ENCODE peak calls at places on chromosomes 5 and 9, in eight cellular contexts. D is IMR-90, C is Peyer's patch, Z is lower leg skin, R is stomach, M is transverse colon, E is sigmoid colon, V is heart left ventricle. T is an unnamed sample.

GRCh38 chr5:91670565-91670964 is 287.4 kb upstream of the ARRDC3 start:
- DNase-seq in Z (no peak), D (no peak), M (no peak), E (no peak), C (no peak), V (peak), R (no peak), T (no peak)

GRCh38 chr5:59241564-59241963 is 652.0 kb downstream of the PDE4D start:
- DNase-seq in M (no peak), R (no peak), Z (no peak), D (no peak), C (no peak), V (no peak), E (no peak), T (no peak)

GRCh38 chr5:84688566-84688965 is 303.9 kb upstream of the EDIL3 start:
- DNase-seq in E (no peak), Z (no peak), C (no peak), V (no peak), D (peak), M (no peak), R (no peak), T (no peak)

GRCh38 chr5:168706655-168707069 is 127.5 kb upstream of the PANK3 start:
- DNase-seq in Z (no peak), M (no peak), V (peak), D (peak), C (no peak), R (no peak), E (no peak), T (peak)

GRCh38 chr9:135065804-135066203 is 21.7 kb upstream of the OLFM1 start:
- DNase-seq in R (no peak), M (no peak), E (peak), D (no peak), C (peak), Z (no peak), V (peak), T (no peak)

GRCh38 chr5:56277573-56277972 is 44.4 kb upstream of the ANKRD55 start:
- DNase-seq in E (no peak), C (no peak), D (no peak), Z (no peak), R (no peak), V (no peak), M (no peak), T (no peak)

GRCh38 chr9:5263568-5264218 is 32.5 kb downstream of the INSL4 start:
- DNase-seq in Z (no peak), E (no peak), C (no peak), D (no peak), V (no peak), R (no peak), M (no peak), T (peak)

GRCh38 chr5:24817966-24818365 is 173.2 kb upstream of the CDH10 start:
- DNase-seq in R (no peak), E (no peak), M (no peak), D (no peak), V (no peak), Z (no peak), C (no peak), T (no peak)

GRCh38 chr5:170445936-170446335 is 56.8 kb upstream of the KCNMB1 start:
- DNase-seq in R (no peak), D (no peak), E (no peak), M (no peak), Z (no peak), V (no peak), C (no peak), T (no peak)

GRCh38 chr5:41869150-41869738 is 981 bp downstream of the OXCT1 start:
- DNase-seq in R (peak), D (peak), C (peak), Z (peak), M (peak), E (peak), V (peak), T (no peak)

GRCh38 chr5:41874512-41875060 is 4.4 kb upstream of the OXCT1 start:
- DNase-seq in C (no peak), V (no peak), Z (no peak), D (no peak), M (no peak), R (no peak), E (no peak), T (no peak)

GRCh38 chr5:41870621-41871048 is 410 bp upstream of the OXCT1 start:
- DNase-seq in R (no peak), D (no peak), M (no peak), Z (no peak), E (no peak), C (no peak), V (no peak), T (no peak)

GRCh38 chr5:41871866-41872265 is 1.6 kb upstream of the OXCT1 start:
- DNase-seq in Z (peak), D (peak), E (no peak), C (no peak), M (no peak), V (peak), R (peak), T (no peak)

DNA sequence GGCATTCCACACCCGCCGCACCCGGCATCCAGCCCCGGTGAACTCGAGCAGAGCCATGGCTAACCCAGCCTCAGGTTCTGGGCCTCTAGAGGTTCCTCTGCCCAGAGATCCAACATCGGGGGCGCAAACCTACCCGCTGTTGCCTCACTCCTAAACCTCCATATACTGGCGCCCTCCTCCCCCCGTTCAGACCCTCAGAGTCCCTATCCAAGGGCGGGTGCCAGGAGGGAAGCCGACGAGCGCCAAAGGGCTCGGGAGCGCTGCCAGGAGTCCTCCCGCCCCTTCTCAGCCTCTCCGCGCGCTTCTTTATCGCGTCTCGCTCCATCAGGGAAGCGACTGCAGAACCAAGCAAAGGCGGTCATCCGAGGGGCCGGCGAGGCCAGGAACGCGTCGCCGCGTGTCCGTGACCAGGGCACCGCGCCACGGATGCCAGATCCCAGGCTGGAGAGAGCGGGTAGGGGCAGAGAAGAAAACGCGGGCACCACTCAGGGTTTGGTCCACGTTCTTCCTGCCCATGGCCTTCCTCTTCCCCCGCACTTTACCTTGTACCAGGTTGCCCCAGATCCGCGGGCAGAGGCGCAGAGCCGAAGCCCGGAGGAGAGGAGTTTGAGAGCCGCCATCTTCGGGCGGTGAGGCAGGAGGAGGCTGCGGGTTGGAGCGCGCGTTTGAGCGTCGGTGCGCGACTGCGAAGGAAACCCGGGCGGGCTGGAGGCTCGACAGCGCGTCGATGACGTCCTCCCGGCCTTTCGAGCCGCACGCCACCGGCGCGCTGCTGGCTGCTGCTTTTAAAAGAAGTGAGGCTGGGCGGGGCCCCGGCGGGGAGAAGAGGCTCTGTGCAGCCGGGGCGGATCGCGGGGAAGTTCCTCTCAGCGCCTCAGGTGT is at the start of gene OXCT1:
- DNase-seq in D (peak), E (peak), R (peak), Z (peak), V (peak), C (peak), M (peak), T (peak)
- TF ChIP-seq POLR2A in D (peak), E (peak), R (peak), Z (no peak), V (no peak), C (peak), M (peak), T (peak)

DNA sequence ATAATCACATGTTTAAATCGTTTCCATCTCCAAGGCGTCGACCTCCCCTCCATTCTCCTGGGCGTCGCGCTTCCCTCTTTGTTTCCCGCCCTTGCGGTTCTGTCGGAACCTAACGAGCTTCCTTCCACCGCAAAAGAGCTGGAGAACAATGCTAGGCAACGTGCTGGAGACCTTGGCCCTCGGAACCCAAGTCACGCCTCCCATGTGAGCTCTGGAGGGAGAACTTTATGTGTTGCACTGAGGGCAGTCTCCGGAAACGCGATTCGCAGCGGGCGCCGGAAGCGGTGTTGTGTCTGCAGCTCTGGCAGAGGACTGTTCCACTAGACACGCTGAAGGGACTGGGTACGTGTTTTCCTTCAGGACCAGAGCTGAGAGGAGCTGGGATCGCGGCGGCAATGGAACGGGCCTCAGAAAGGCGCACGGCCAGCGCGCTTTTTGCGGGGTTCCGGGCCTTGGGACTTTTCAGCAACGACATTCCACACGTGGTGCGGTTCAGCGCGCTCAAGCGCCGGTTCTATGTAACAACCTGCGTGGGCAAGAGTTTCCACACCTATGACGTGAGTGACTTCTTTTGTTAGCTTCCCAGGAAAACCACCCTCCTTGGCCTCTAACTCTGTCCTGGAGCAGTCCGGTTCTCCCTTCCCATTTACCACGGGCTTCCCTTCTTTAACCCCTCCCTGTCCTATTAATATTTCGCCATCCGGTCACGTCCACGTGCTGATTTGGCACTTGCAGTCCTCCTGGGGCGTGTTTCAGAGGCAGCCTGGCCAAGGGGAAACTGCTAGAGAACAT is at the start of gene WDR36:
- DNase-seq in D (peak), E (peak), M (peak), R (peak), C (peak), Z (peak), V (peak), T (peak)
- TF ChIP-seq POLR2A in D (peak), E (no peak), M (no peak), R (no peak), C (no peak), Z (no peak), V (no peak), T (peak)

GRCh38 chr9:128107260-128107970 is 20.1 kb downstream of the PTGES2 start:
- DNase-seq in M (no peak), Z (no peak), V (peak), R (no peak), D (no peak), E (peak), C (no peak), T (no peak)

GRCh38 chr9:128104171-128104618 is 23.3 kb downstream of the PTGES2 start:
- DNase-seq in C (peak), R (peak), M (peak), D (no peak), Z (no peak), V (peak), E (no peak), T (no peak)

GRCh38 chr9:128106181-128106939 is 21.2 kb downstream of the PTGES2 start:
- DNase-seq in M (no peak), C (no peak), Z (no peak), E (peak), V (peak), R (no peak), D (no peak), T (no peak)

GRCh38 chr9:128106940-128107259 is 20.6 kb downstream of the PTGES2 start:
- DNase-seq in Z (no peak), V (peak), C (no peak), D (no peak), M (no peak), E (peak), R (no peak), T (no peak)

DNA sequence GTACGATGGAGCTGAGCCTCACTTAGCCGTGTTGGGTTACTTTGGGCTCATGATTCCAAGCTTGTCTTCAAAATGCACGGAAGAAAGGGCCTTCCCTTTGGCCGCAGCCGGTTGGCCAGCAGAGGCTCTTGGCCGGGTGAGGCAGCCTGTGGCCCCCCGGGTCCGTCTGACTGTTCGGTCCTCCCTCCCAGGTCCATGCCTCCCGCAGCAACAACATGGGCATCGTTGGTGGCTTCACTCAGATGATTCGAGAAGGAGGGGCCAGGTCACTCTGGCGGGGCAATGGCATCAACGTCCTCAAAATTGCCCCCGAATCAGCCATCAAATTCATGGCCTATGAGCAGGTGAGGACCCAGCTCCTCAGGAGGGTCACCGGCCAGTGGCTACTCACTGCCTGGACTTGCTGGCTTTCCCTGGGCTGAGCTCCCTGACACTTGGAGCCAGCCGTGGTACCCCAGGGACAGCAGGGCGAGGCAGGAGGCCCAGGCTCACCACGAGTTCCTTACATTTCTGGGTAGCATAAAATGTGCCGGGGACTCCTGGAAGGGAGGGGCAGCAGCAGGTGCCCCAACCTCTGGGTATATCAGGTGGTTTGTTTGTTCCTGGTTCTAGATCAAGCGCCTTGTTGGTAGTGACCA is 21.9 kb downstream of the PTGES2 start:
- DNase-seq in V (no peak), C (no peak), D (no peak), E (no peak), Z (no peak), M (no peak), R (no peak), T (no peak)
- TF ChIP-seq POLR2A in V (no peak), C (no peak), D (no peak), E (no peak), Z (no peak), M (no peak), R (no peak), T (no peak)

GRCh38 chr5:110917161-110917875 is 154.2 kb upstream of the TSLP start:
- DNase-seq in M (no peak), E (no peak), C (no peak), D (peak), V (no peak), Z (no peak), R (no peak), T (no peak)
- TF ChIP-seq POLR2A in M (no peak), E (no peak), C (no peak), D (no peak), V (no peak), Z (no peak), R (no peak), T (no peak)

T was measured in erythroblast.